ENCODE peak calls at places on chromosomes 3 and 15, in six cellular contexts. K, G, I, C, Z and V are unnamed samples.

GRCh38 chr3:150232992-150233451 is 175.1 kb upstream of the TSC22D2 start:
- DNase-seq in Z (peak; percentile 80), I (no peak), C (no peak), K (peak; percentile 88), G (no peak), V (no peak)

GRCh38 chr3:66410976-66411375 is 89.8 kb downstream of the LRIG1 start:
- DNase-seq in G (no peak), C (no peak), K (no peak), Z (no peak), I (no peak), V (no peak)

GRCh38 chr3:67239362-67239761 is 241.3 kb downstream of the KBTBD8 start:
- DNase-seq in G (no peak), Z (no peak), C (no peak), K (no peak), I (no peak), V (no peak)

GRCh38 chr3:179927191-179927590 is 109.5 kb downstream of the PEX5L start:
- DNase-seq in I (no peak), G (no peak), K (no peak), Z (no peak), C (no peak), V (no peak)

GRCh38 chr3:89522168-89522567 is 414.7 kb downstream of the EPHA3 start:
- DNase-seq in K (no peak), C (no peak), Z (no peak), I (no peak), G (no peak), V (no peak)

GRCh38 chr3:60079076-60079475 is 1029.3 kb upstream of the CFAP20DC start:
- DNase-seq in C (no peak), Z (no peak), K (no peak), G (no peak), I (no peak), V (no peak)

GRCh38 chr15:67026171-67026967 is 39.0 kb upstream of the SMAD3 start:
- DNase-seq in K (no peak), C (no peak), I (no peak), Z (no peak), G (no peak), V (no peak)

GRCh38 chr3:119362940-119363725 is 69.0 kb downstream of the ARHGAP31 start:
- DNase-seq in Z (no peak), C (no peak), I (no peak), G (no peak), K (no peak), V (no peak)

GRCh38 chr15:71547066-71547465 is 263.3 kb upstream of the NR2E3 start:
- DNase-seq in I (no peak), K (no peak), G (no peak), C (peak; percentile 40), Z (peak; percentile 74), V (no peak)

GRCh38 chr3:51620543-51620942 is 50.5 kb upstream of the TEX264 start:
- DNase-seq in K (no peak), G (no peak), Z (no peak), C (no peak), I (no peak), V (no peak)

GRCh38 chr15:52481915-52482314 is 46.8 kb downstream of the MYO5A start:
- DNase-seq in K (no peak), I (peak; percentile 84), G (no peak), Z (no peak), C (no peak), V (no peak)

GRCh38 chr3:105661461-105661860 is 207.4 kb downstream of the CBLB start:
- DNase-seq in Z (no peak), G (no peak), K (no peak), I (no peak), C (no peak), V (no peak)

GRCh38 chr3:69092030-69092513 is 7.3 kb downstream of the ARL6IP5 start:
- DNase-seq in Z (no peak), G (no peak), I (peak; percentile 65), C (no peak), K (no peak), V (no peak)

GRCh38 chr3:159882784-159883779 is 105.6 kb upstream of the IL12A start:
- DNase-seq in G (peak; percentile 37), I (no peak), K (peak; percentile 35), C (peak; percentile 15), Z (no peak), V (peak; percentile 74)

GRCh38 chr3:13123765-13124164 is 50.5 kb upstream of the IQSEC1 start:
- DNase-seq in K (no peak), Z (peak; percentile 11), I (no peak), C (no peak), G (no peak), V (no peak)

GRCh38 chr15:70342554-70343548 is 245.1 kb upstream of the TLE3 start:
- DNase-seq in G (no peak), Z (no peak), C (no peak), I (no peak), K (peak; percentile 7), V (no peak)

GRCh38 chr15:81779181-81779580 is 266.6 kb downstream of the MEX3B start:
- DNase-seq in I (no peak), K (no peak), C (no peak), Z (no peak), G (no peak), V (no peak)

GRCh38 chr3:124834723-124835718 is 52.1 kb downstream of the ITGB5 start:
- DNase-seq in C (no peak), K (peak; percentile 86), Z (no peak), G (no peak), I (peak; percentile 5), V (peak; percentile 49)

GRCh38 chr3:184180165-184180564 is 5.5 kb downstream of the AP2M1 start:
- DNase-seq in G (no peak), K (no peak), I (no peak), C (no peak), Z (no peak), V (no peak)

GRCh38 chr3:136187868-136188267 is 8.3 kb downstream of the MSL2 start:
- DNase-seq in G (no peak), Z (no peak), I (no peak), C (no peak), K (no peak), V (no peak)

GRCh38 chr3:127714866-127715265 is 42.1 kb downstream of the ABTB1 start:
- DNase-seq in C (no peak), K (peak; percentile 36), G (no peak), Z (no peak), I (no peak), V (no peak)

GRCh38 chr3:44323341-44323955 is 15.1 kb upstream of the TCAIM start:
- DNase-seq in Z (peak; percentile 71), G (peak; percentile 10), K (peak; percentile 38), C (peak; percentile 34), I (peak; percentile 71), V (no peak)

GRCh38 chr3:18712713-18713575 is 287.8 kb upstream of the SATB1 start:
- DNase-seq in K (no peak), I (no peak), Z (no peak), G (no peak), C (no peak), V (no peak)

GRCh38 chr15:71891026-71891425 is 80.7 kb downstream of the NR2E3 start:
- DNase-seq in Z (no peak), G (no peak), K (no peak), C (no peak), I (no peak), V (no peak)

GRCh38 chr3:98596902-98597500 is 3.6 kb upstream of the CPOX start:
- DNase-seq in C (no peak), I (peak; percentile 58), G (no peak), K (no peak), Z (no peak), V (no peak)

GRCh38 chr3:31878231-31878838 is 102.7 kb downstream of the OSBPL10 start:
- DNase-seq in G (no peak), C (no peak), Z (no peak), K (no peak), I (no peak), V (no peak)

GRCh38 chr3:12476238-12476897 is 7.9 kb upstream of the TSEN2 start:
- DNase-seq in C (no peak), I (no peak), K (no peak), Z (no peak), G (no peak), V (no peak)